ENCODE peak calls at places on chromosomes 4 and X, in six cellular contexts. One of them, this sample, is unnamed. For H3K36me3 and H3K4me1, the result is how much of the 10 kb centered on the place peaks cover.

GRCh38 chr4:95603393-95603792 is 54.6 kb upstream of the UNC5C start:
- DNase-seq in suprapubic skin: no peak
- DNase-seq in Peyer's patch: no peak
- DNase-seq in lower lobe of right lung: no peak
- DNase-seq in heart right ventricle: no peak
- DNase-seq in adrenal gland: no peak
- DNase-seq in this sample: no peak

GRCh38 chr4:138688531-138689181 is 326.9 kb upstream of the NOCT start:
- DNase-seq in Peyer's patch: no peak
- DNase-seq in lower lobe of right lung: no peak
- DNase-seq in suprapubic skin: no peak
- DNase-seq in adrenal gland: no peak
- DNase-seq in heart right ventricle: no peak
- DNase-seq in this sample: no peak

GRCh38 chr4:75658881-75659280 is 14.3 kb downstream of the G3BP2 start:
- DNase-seq in adrenal gland: no peak
- DNase-seq in heart right ventricle: no peak
- DNase-seq in suprapubic skin: no peak
- DNase-seq in Peyer's patch: no peak
- DNase-seq in lower lobe of right lung: no peak
- DNase-seq in this sample: no peak

GRCh38 chr4:133839326-133839725 is 362.3 kb downstream of the PABPC4L start:
- DNase-seq in adrenal gland: no peak
- DNase-seq in lower lobe of right lung: no peak
- DNase-seq in heart right ventricle: no peak
- DNase-seq in Peyer's patch: no peak
- DNase-seq in suprapubic skin: no peak
- DNase-seq in this sample: no peak

GRCh38 chrX:106481341-106481740 is 130.4 kb upstream of the RADX start:
- DNase-seq in heart right ventricle: no peak
- DNase-seq in suprapubic skin: no peak
- DNase-seq in lower lobe of right lung: no peak
- DNase-seq in Peyer's patch: peak
- DNase-seq in adrenal gland: peak
- DNase-seq in this sample: no peak

GRCh38 chr4:158906073-158906472 is 137.2 kb downstream of the FNIP2 start:
- DNase-seq in Peyer's patch: no peak
- DNase-seq in heart right ventricle: no peak
- DNase-seq in suprapubic skin: no peak
- DNase-seq in lower lobe of right lung: no peak
- DNase-seq in adrenal gland: no peak
- DNase-seq in this sample: no peak

GRCh38 chrX:45472968-45473367 is 272.3 kb upstream of the DIPK2B start:
- DNase-seq in heart right ventricle: no peak
- DNase-seq in suprapubic skin: no peak
- DNase-seq in lower lobe of right lung: no peak
- DNase-seq in adrenal gland: no peak
- DNase-seq in Peyer's patch: no peak
- DNase-seq in this sample: no peak

GRCh38 chr4:8379281-8379680 is 61.2 kb downstream of the ACOX3 start:
- DNase-seq in Peyer's patch: no peak
- DNase-seq in adrenal gland: no peak
- DNase-seq in lower lobe of right lung: peak
- DNase-seq in suprapubic skin: no peak
- DNase-seq in heart right ventricle: no peak
- DNase-seq in this sample: no peak

GRCh38 chr4:90174622-90175023 is 47.4 kb downstream of the CCSER1 start:
- DNase-seq in adrenal gland: no peak
- DNase-seq in Peyer's patch: no peak
- DNase-seq in suprapubic skin: no peak
- DNase-seq in lower lobe of right lung: no peak
- DNase-seq in heart right ventricle: no peak
- DNase-seq in this sample: no peak

GRCh38 chr4:118746251-118746919 is 61.2 kb downstream of the METTL14 start:
- DNase-seq in lower lobe of right lung: no peak
- DNase-seq in heart right ventricle: no peak
- DNase-seq in suprapubic skin: no peak
- DNase-seq in adrenal gland: no peak
- DNase-seq in Peyer's patch: no peak
- DNase-seq in this sample: no peak

GRCh38 chr4:118753096-118753495 is 67.9 kb downstream of the METTL14 start:
- DNase-seq in adrenal gland: no peak
- DNase-seq in Peyer's patch: no peak
- DNase-seq in suprapubic skin: no peak
- DNase-seq in heart right ventricle: no peak
- DNase-seq in lower lobe of right lung: no peak
- DNase-seq in this sample: no peak

GRCh38 chr4:118751634-118752293 is 66.6 kb downstream of the METTL14 start:
- DNase-seq in adrenal gland: no peak
- DNase-seq in lower lobe of right lung: no peak
- DNase-seq in heart right ventricle: no peak
- DNase-seq in suprapubic skin: no peak
- DNase-seq in Peyer's patch: no peak
- DNase-seq in this sample: no peak

GRCh38 chr4:118752551-118752950 is 67.4 kb downstream of the METTL14 start:
- DNase-seq in Peyer's patch: no peak
- DNase-seq in adrenal gland: no peak
- DNase-seq in suprapubic skin: no peak
- DNase-seq in heart right ventricle: no peak
- DNase-seq in lower lobe of right lung: no peak
- DNase-seq in this sample: no peak

DNA sequence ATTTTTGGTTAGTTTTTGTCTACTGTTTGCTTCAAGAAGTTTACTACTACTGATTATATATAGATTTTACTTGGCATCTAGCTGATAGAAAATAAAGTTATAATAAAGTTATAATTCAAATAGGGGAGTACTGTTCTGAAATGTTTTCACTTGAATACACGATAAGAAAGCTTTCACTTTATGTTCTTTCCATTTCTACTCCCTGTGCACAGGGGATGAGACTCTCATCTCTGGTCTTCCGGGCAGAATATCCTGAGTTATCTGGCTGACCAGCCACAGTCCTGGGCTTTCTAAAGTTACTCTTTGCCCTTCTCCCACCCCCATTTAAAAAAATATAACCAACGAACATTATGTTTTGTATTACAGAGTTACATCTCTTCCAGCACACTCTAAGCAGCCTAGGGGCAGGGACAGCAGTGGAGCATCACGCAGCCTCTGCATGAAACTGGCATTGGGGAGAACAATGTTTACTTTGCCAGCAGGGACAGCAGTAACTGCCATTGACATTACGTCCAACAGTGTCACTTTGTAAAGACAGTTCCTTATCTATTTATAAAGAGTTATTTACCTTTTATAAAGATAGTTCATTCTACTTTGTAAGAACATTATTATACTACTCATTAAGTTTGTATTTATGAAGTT is 64.3 kb downstream of the METTL14 start:
- DNase-seq in adrenal gland: peak
- DNase-seq in suprapubic skin: no peak
- DNase-seq in lower lobe of right lung: no peak
- DNase-seq in heart right ventricle: no peak
- DNase-seq in Peyer's patch: no peak
- DNase-seq in this sample: no peak
- H3K36me3 ChIP-seq in adrenal gland: under half
- H3K36me3 ChIP-seq in suprapubic skin: under half
- H3K36me3 ChIP-seq in lower lobe of right lung: half or more
- H3K36me3 ChIP-seq in heart right ventricle: half or more
- H3K36me3 ChIP-seq in Peyer's patch: under half
- H3K36me3 ChIP-seq in this sample: half or more

GRCh38 chrX:39688576-39689373 is 409.0 kb downstream of the BCOR start:
- DNase-seq in lower lobe of right lung: peak
- DNase-seq in Peyer's patch: peak
- DNase-seq in adrenal gland: peak
- DNase-seq in heart right ventricle: peak
- DNase-seq in suprapubic skin: no peak
- DNase-seq in this sample: no peak
- H3K4me1 ChIP-seq in lower lobe of right lung: under half
- H3K4me1 ChIP-seq in Peyer's patch: under half
- H3K4me1 ChIP-seq in adrenal gland: under half
- H3K4me1 ChIP-seq in heart right ventricle: under half
- H3K4me1 ChIP-seq in suprapubic skin: under half
- H3K4me1 ChIP-seq in this sample: under half

GRCh38 chr4:69708211-69708610 is 52.2 kb downstream of the SULT1B1 start:
- DNase-seq in adrenal gland: no peak
- DNase-seq in heart right ventricle: no peak
- DNase-seq in Peyer's patch: no peak
- DNase-seq in suprapubic skin: no peak
- DNase-seq in lower lobe of right lung: no peak
- DNase-seq in this sample: no peak

GRCh38 chr4:69713593-69713992 is 46.8 kb downstream of the SULT1B1 start:
- DNase-seq in suprapubic skin: no peak
- DNase-seq in heart right ventricle: no peak
- DNase-seq in Peyer's patch: peak
- DNase-seq in lower lobe of right lung: no peak
- DNase-seq in adrenal gland: no peak
- DNase-seq in this sample: no peak

GRCh38 chr4:69710580-69710979 is 49.8 kb downstream of the SULT1B1 start:
- DNase-seq in Peyer's patch: no peak
- DNase-seq in lower lobe of right lung: no peak
- DNase-seq in suprapubic skin: no peak
- DNase-seq in heart right ventricle: no peak
- DNase-seq in adrenal gland: no peak
- DNase-seq in this sample: no peak

DNA sequence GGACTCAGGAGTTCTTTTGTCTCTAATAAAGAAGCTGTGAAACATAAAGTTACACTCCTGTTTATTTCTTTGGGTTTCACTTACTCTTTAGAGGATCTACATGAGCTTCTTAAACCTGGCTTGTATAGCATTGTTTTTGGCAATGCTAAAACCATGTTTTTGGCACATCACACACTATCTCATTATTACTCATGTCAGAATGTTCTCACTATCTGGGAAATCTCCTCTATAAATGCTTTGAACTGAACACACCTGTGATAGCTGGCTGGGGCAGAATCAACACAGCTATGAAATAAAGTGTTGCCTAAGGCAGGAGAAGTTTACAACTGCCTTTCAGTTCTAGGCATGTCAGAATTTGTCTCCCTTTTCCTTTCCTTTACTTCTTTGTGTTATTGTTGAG is 52.6 kb downstream of the SULT1B1 start:
- DNase-seq in lower lobe of right lung: no peak
- DNase-seq in heart right ventricle: no peak
- DNase-seq in Peyer's patch: no peak
- DNase-seq in suprapubic skin: no peak
- DNase-seq in adrenal gland: no peak
- DNase-seq in this sample: peak
- H3K27ac ChIP-seq in lower lobe of right lung: no peak
- H3K27ac ChIP-seq in heart right ventricle: no peak
- H3K27ac ChIP-seq in Peyer's patch: no peak
- H3K27ac ChIP-seq in suprapubic skin: no peak
- H3K27ac ChIP-seq in adrenal gland: no peak
- H3K27ac ChIP-seq in this sample: peak

GRCh38 chr4:145827885-145828284 is 110.7 kb downstream of the ZNF827 start:
- DNase-seq in adrenal gland: no peak
- DNase-seq in suprapubic skin: no peak
- DNase-seq in heart right ventricle: no peak
- DNase-seq in lower lobe of right lung: no peak
- DNase-seq in Peyer's patch: no peak
- DNase-seq in this sample: no peak

GRCh38 chr4:145830699-145831098 is 107.9 kb downstream of the ZNF827 start:
- DNase-seq in adrenal gland: no peak
- DNase-seq in Peyer's patch: no peak
- DNase-seq in lower lobe of right lung: no peak
- DNase-seq in suprapubic skin: no peak
- DNase-seq in heart right ventricle: no peak
- DNase-seq in this sample: no peak

GRCh38 chr4:145825255-145825654 is 113.4 kb downstream of the ZNF827 start:
- DNase-seq in lower lobe of right lung: no peak
- DNase-seq in adrenal gland: no peak
- DNase-seq in suprapubic skin: no peak
- DNase-seq in heart right ventricle: no peak
- DNase-seq in Peyer's patch: no peak
- DNase-seq in this sample: no peak

GRCh38 chr4:145828802-145829485 is 109.7 kb downstream of the ZNF827 start:
- DNase-seq in lower lobe of right lung: no peak
- DNase-seq in Peyer's patch: no peak
- DNase-seq in adrenal gland: no peak
- DNase-seq in suprapubic skin: no peak
- DNase-seq in heart right ventricle: no peak
- DNase-seq in this sample: no peak

DNA sequence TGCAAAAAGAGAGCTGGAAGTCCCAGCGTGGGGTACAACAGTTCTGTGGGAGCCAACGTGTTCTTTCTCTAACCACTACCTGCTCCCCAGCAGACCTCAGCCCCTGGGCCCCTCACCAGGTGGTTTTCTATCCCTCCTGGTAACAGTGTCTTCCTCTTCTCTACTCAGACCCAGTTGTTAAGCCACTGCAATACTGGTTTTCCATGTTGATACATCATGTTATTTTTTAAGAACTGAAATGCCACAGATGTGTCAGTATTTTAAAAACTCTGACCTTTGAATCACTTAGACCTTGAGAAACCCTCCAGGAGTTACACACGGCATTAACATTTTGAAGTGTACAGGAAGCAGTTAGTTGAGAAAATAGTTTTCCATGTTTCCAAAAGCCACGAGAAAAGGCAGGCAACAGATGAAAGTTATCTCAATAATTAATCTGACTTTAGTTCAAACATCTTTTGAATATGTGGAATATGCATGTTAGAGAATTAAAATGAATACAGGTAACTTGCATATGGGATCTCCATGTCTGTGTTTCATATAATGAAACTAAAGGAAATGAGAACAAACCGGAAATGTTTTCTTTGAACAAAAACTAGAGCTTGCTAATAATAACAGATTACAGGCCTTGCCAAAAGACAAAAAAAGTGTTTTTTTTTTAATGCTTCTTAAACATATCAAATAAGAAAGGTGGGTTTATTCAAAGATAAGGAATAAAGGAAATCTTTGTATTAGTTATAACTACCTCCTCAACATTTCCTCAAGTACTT is 108.8 kb downstream of the ZNF827 start:
- DNase-seq in suprapubic skin: no peak
- DNase-seq in Peyer's patch: peak
- DNase-seq in adrenal gland: no peak
- DNase-seq in heart right ventricle: no peak
- DNase-seq in lower lobe of right lung: no peak
- DNase-seq in this sample: no peak
- H3K36me3 ChIP-seq in suprapubic skin: under half
- H3K36me3 ChIP-seq in Peyer's patch: under half
- H3K36me3 ChIP-seq in adrenal gland: under half
- H3K36me3 ChIP-seq in heart right ventricle: under half
- H3K36me3 ChIP-seq in lower lobe of right lung: under half
- H3K36me3 ChIP-seq in this sample: under half